ENCODE peak calls at places on chromosomes 16 and 17, in five cellular contexts. Y is activated naive CD8-positive, alpha-beta T cell treated with anti-CD3 and anti-CD28 coated beads, Interleukin-2, amount 50 U/mL, for 24 hours; Z is lower lobe of right lung; D is brain microvascular endothelial cell; G is fibroblast of pulmonary artery. K is an unnamed sample.

GRCh38 chr16:5763176-5763575 is 665.6 kb upstream of the EEF2KMT start:
- DNase-seq in Y (no peak), Z (no peak), D (no peak), G (no peak), K (no peak)

GRCh38 chr17:50169121-50169764 is 3.4 kb downstream of the SGCA start:
- DNase-seq in Y (peak; percentile 49), Z (peak; percentile 54), D (no peak), G (peak; percentile 76), K (no peak)

GRCh38 chr16:89137666-89138512 is 33.7 kb upstream of the CDH15 start:
- DNase-seq in Y (no peak), Z (peak; percentile 36), D (no peak), G (no peak), K (no peak)

GRCh38 chr16:71555230-71555891 is 21.5 kb downstream of the TAT start:
- DNase-seq in Y (no peak), Z (no peak), D (no peak), G (peak; percentile 69), K (no peak)

GRCh38 chr17:68198931-68199836 is 48.7 kb upstream of the AMZ2 start:
- DNase-seq in Y (peak; percentile 36), Z (no peak), D (no peak), G (no peak), K (peak; percentile 26)

GRCh38 chr16:60686824-60687223 is 1349.4 kb downstream of the CDH8 start:
- DNase-seq in Y (no peak), Z (no peak), D (no peak), G (no peak), K (no peak)

GRCh38 chr16:69329369-69330285 is 761 bp downstream of the PDF start:
- DNase-seq in Y (peak; percentile 47), Z (no peak), D (no peak), G (peak; percentile 17), K (no peak)

GRCh38 chr17:48551206-48551597 is 6.3 kb upstream of the HOXB2 start:
- DNase-seq in Y (no peak), Z (no peak), D (no peak), G (no peak), K (no peak)

GRCh38 chr16:86424968-86425367 is 85.4 kb upstream of the FOXF1 start:
- DNase-seq in Y (no peak), Z (no peak), D (no peak), G (no peak), K (no peak)

GRCh38 chr16:2842340-2843000 is 12.4 kb downstream of the ZG16B start:
- DNase-seq in Y (peak; percentile 90), Z (peak; percentile 67), D (no peak), G (peak; percentile 43), K (no peak)

GRCh38 chr17:40121886-40122465 is at the start of gene MSL1:
- DNase-seq in Y (peak; percentile 89), Z (peak; percentile 91), D (peak; percentile 57), G (peak; percentile 81), K (peak; percentile 57)

GRCh38 chr16:68695575-68695974 is 41.5 kb upstream of the CDH1 start:
- DNase-seq in Y (no peak), Z (no peak), D (no peak), G (no peak), K (no peak)